ENCODE peak calls at places on chromosomes 1 and 21, in eight cellular contexts. K is endothelial cell, E is AG04450, F is GM12878, T is psoas muscle, Y is heart right ventricle, D is colonic mucosa, O is mesothelial cell of epicardium. N is an unnamed sample.

GRCh38 chr1:246978281-246978680 is 29.6 kb downstream of the ZNF695 start:
- DNase-seq in K (no peak), E (no peak), F (no peak), T (no peak), Y (no peak), D (no peak), O (no peak), N (no peak)

GRCh38 chr1:55931272-55931940 is 648.0 kb downstream of the PLPP3 start:
- DNase-seq in K (no peak), E (no peak), F (no peak), T (no peak), Y (no peak), D (no peak), O (no peak), N (peak)

GRCh38 chr1:199700551-199700950 is 327.0 kb upstream of the NR5A2 start:
- DNase-seq in K (no peak), E (no peak), F (no peak), T (no peak), Y (no peak), D (no peak), O (no peak), N (no peak)

GRCh38 chr1:232344791-232345399 is 285.0 kb downstream of the SIPA1L2 start:
- DNase-seq in K (no peak), E (no peak), F (no peak), T (no peak), Y (no peak), D (no peak), O (no peak), N (no peak)

GRCh38 chr1:42838482-42839190 is 7.8 kb upstream of the ZNF691 start:
- DNase-seq in K (no peak), E (no peak), F (no peak), T (no peak), Y (no peak), D (no peak), O (no peak), N (no peak)

GRCh38 chr1:160862151-160863061 is at the start of gene CD244:
- DNase-seq in K (no peak), E (no peak), F (peak), T (no peak), Y (peak), D (no peak), O (no peak), N (no peak)

GRCh38 chr1:156667610-156667967 is 9.6 kb downstream of the NES start:
- DNase-seq in K (no peak), E (no peak), F (no peak), T (peak), Y (no peak), D (no peak), O (no peak), N (no peak)

GRCh38 chr1:147808025-147808424 is 47.6 kb upstream of the GJA5 start:
- DNase-seq in K (peak), E (no peak), F (no peak), T (no peak), Y (no peak), D (no peak), O (no peak), N (peak)

GRCh38 chr1:48859429-48859828 is 82.7 kb upstream of the BEND5 start:
- DNase-seq in K (no peak), E (no peak), F (no peak), T (no peak), Y (no peak), D (no peak), O (no peak), N (peak)

GRCh38 chr1:177913762-177914540 is 55.9 kb downstream of the SEC16B start:
- DNase-seq in K (peak), E (peak), F (no peak), T (no peak), Y (no peak), D (peak), O (no peak), N (peak)

GRCh38 chr1:236287757-236288619 is 6.2 kb upstream of the ERO1B start:
- DNase-seq in K (no peak), E (no peak), F (no peak), T (no peak), Y (no peak), D (no peak), O (no peak), N (peak)

GRCh38 chr1:28313710-28314510 is 14.9 kb upstream of the MED18 start:
- DNase-seq in K (no peak), E (peak), F (no peak), T (peak), Y (no peak), D (peak), O (no peak), N (peak)

GRCh38 chr1:97461782-97462181 is 459.1 kb downstream of the DPYD start:
- DNase-seq in K (no peak), E (no peak), F (peak), T (no peak), Y (no peak), D (no peak), O (no peak), N (no peak)

GRCh38 chr1:2560299-2561073 is 4.3 kb downstream of the TNFRSF14 start:
- DNase-seq in K (no peak), E (no peak), F (no peak), T (no peak), Y (no peak), D (no peak), O (no peak), N (no peak)

GRCh38 chr1:115692224-115692623 is 50.5 kb downstream of the VANGL1 start:
- DNase-seq in K (no peak), E (no peak), F (no peak), T (no peak), Y (peak), D (no peak), O (no peak), N (no peak)

GRCh38 chr1:231020139-231020601 is 19.9 kb downstream of the FAM89A start:
- DNase-seq in K (no peak), E (no peak), F (no peak), T (no peak), Y (no peak), D (no peak), O (no peak), N (no peak)

GRCh38 chr21:14528815-14529214 is 17.3 kb downstream of the SAMSN1 start:
- DNase-seq in K (no peak), E (no peak), F (no peak), T (no peak), Y (no peak), D (no peak), O (no peak), N (no peak)

GRCh38 chr1:66182551-66183178 is 351.3 kb upstream of the SGIP1 start:
- DNase-seq in K (no peak), E (peak), F (no peak), T (no peak), Y (no peak), D (no peak), O (no peak), N (peak)

GRCh38 chr1:197798492-197798891 is 23.2 kb upstream of the DENND1B start:
- DNase-seq in K (no peak), E (no peak), F (no peak), T (no peak), Y (no peak), D (no peak), O (no peak), N (no peak)

GRCh38 chr1:223225481-223225880 is 82.4 kb upstream of the TLR5 start:
- DNase-seq in K (no peak), E (no peak), F (no peak), T (no peak), Y (no peak), D (no peak), O (no peak), N (no peak)

GRCh38 chr21:42649122-42650032 is 4.0 kb upstream of the PDE9A start:
- DNase-seq in K (no peak), E (no peak), F (no peak), T (peak), Y (no peak), D (no peak), O (no peak), N (no peak)

GRCh38 chr1:81920245-81920740 is 119.6 kb downstream of the ADGRL2 start:
- DNase-seq in K (peak), E (peak), F (no peak), T (peak), Y (peak), D (no peak), O (no peak), N (peak)

GRCh38 chr1:8116892-8117262 is 90.8 kb upstream of the ERRFI1 start:
- DNase-seq in K (no peak), E (peak), F (no peak), T (peak), Y (peak), D (no peak), O (no peak), N (peak)

GRCh38 chr1:156625436-156626078 is 6.3 kb downstream of the HAPLN2 start:
- DNase-seq in K (peak), E (no peak), F (no peak), T (peak), Y (peak), D (peak), O (no peak), N (peak)

GRCh38 chr1:246131095-246131494 is 376.0 kb downstream of the SMYD3 start:
- DNase-seq in K (no peak), E (no peak), F (no peak), T (no peak), Y (no peak), D (no peak), O (no peak), N (no peak)

GRCh38 chr1:27026621-27027574 is 14.2 kb upstream of the TENT5B start:
- DNase-seq in K (peak), E (no peak), F (no peak), T (peak), Y (peak), D (peak), O (no peak), N (peak)

GRCh38 chr21:46295996-46296752 is 10.0 kb downstream of the YBEY start:
- DNase-seq in K (no peak), E (no peak), F (no peak), T (peak), Y (peak), D (peak), O (no peak), N (peak)

GRCh38 chr1:201279313-201279712 is 4.0 kb upstream of the PKP1 start:
- DNase-seq in K (no peak), E (no peak), F (no peak), T (peak), Y (no peak), D (no peak), O (no peak), N (peak)

GRCh38 chr1:211897011-211897410 is 66.4 kb upstream of the LPGAT1 start:
- DNase-seq in K (no peak), E (no peak), F (no peak), T (no peak), Y (no peak), D (no peak), O (no peak), N (no peak)

GRCh38 chr1:167658574-167659328 is 28.7 kb downstream of the RCSD1 start:
- DNase-seq in K (no peak), E (no peak), F (no peak), T (no peak), Y (no peak), D (no peak), O (no peak), N (no peak)

GRCh38 chr1:81670286-81670685 is 130.4 kb upstream of the ADGRL2 start:
- DNase-seq in K (no peak), E (peak), F (no peak), T (no peak), Y (peak), D (peak), O (peak), N (peak)

GRCh38 chr1:68128157-68128556 is 77.7 kb upstream of the DIRAS3 start:
- DNase-seq in K (no peak), E (no peak), F (peak), T (no peak), Y (no peak), D (no peak), O (no peak), N (peak)

GRCh38 chr1:36089393-36090121 is 865 bp downstream of the ADPRS start:
- DNase-seq in K (no peak), E (peak), F (peak), T (no peak), Y (no peak), D (no peak), O (no peak), N (peak)

GRCh38 chr1:23344987-23345472 is 946 bp upstream of the HNRNPR start:
- DNase-seq in K (no peak), E (no peak), F (no peak), T (no peak), Y (no peak), D (peak), O (no peak), N (no peak)

GRCh38 chr1:54798769-54799641 is 2.1 kb downstream of the TTC22 start:
- DNase-seq in K (no peak), E (no peak), F (peak), T (peak), Y (no peak), D (peak), O (no peak), N (peak)

GRCh38 chr1:117060441-117061317 is 553 bp downstream of the TTF2 start:
- DNase-seq in K (peak), E (no peak), F (peak), T (no peak), Y (no peak), D (peak), O (no peak), N (peak)

GRCh38 chr1:63497577-63497976 is 25.4 kb downstream of the ITGB3BP start:
- DNase-seq in K (no peak), E (no peak), F (no peak), T (no peak), Y (no peak), D (no peak), O (no peak), N (no peak)

GRCh38 chr1:96185181-96185580 is 536.4 kb upstream of the PTBP2 start:
- DNase-seq in K (no peak), E (no peak), F (no peak), T (no peak), Y (no peak), D (no peak), O (no peak), N (no peak)

GRCh38 chr1:203182377-203182927 is 4.1 kb downstream of the CHI3L1 start:
- DNase-seq in K (no peak), E (no peak), F (no peak), T (no peak), Y (no peak), D (no peak), O (no peak), N (no peak)

DNA sequence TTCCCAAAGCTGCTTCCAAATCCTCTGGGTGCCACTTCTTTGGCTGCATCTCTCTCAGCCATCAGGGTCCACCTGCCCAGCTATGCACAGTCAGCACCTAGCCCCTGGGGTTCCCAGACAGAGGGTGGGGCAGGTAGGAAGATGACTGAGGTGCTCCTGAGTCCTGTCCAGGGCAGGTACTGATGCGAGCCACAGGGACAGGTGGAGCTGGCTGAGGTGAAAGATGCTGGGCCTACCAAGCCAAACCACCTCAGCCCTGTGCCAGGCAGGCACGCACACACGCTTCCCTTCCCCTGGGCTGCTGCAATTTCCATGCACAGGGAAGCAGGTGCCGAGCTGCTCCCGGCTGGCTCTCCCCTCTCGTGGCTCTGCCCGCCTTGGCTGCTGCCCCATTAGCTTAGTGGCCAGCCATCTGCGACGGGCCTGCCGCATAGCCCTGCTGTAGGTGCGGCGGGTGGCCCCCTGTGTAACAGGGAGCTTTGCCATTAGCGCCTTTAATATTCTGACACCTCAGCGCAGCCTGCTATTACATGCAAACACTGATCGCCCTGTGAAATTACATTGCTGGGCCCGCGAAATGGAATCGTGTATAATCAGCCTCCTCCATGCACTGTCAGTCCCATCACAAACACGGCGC is 38.8 kb downstream of the DMAP1 start:
- DNase-seq in K (no peak), E (no peak), F (no peak), T (no peak), Y (no peak), D (no peak), O (no peak), N (no peak)
- TF ChIP-seq CTCF in K (no peak), E (no peak), F (no peak), T (no peak), Y (no peak), D (no peak), O (no peak), N (no peak)

DNA sequence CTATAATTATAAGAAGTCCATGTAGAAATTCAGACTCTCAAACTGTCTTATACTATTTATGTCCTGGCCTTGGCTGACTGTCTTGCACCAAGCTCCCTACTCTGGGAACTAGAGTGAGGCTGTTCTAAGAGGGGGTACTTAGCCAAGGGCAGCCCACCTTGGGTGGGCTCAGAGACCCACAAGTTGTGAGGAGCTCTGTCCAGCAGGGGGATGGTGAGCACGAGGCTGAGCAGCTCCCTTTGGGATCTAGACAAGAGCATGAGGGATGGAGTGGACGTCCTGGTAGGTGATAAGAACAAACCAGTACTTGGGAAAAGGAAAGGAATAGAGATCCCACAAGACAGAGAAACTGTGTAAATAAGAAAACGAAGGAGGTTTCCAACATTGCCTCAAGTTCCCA is 127.1 kb upstream of the SLC44A3 start:
- DNase-seq in K (no peak), E (no peak), F (no peak), T (no peak), Y (no peak), D (no peak), O (no peak), N (no peak)
- TF ChIP-seq CTCF in K (peak), E (no peak), F (no peak), T (no peak), Y (no peak), D (no peak), O (no peak), N (no peak)

GRCh38 chr1:166164995-166165660 is 1.7 kb downstream of the FAM78B start:
- DNase-seq in K (peak), E (no peak), F (no peak), T (peak), Y (peak), D (peak), O (no peak), N (peak)
- TF ChIP-seq CTCF in K (peak), E (peak), F (peak), T (peak), Y (peak), D (peak), O (no peak), N (peak)

GRCh38 chr21:31665397-31665796 is 5.9 kb downstream of the SOD1 start:
- DNase-seq in K (peak), E (no peak), F (no peak), T (no peak), Y (no peak), D (no peak), O (no peak), N (no peak)
- TF ChIP-seq CTCF in K (no peak), E (no peak), F (no peak), T (no peak), Y (no peak), D (no peak), O (no peak), N (no peak)

GRCh38 chr21:31514598-31514997 is 144.9 kb upstream of the SOD1 start:
- DNase-seq in K (peak), E (no peak), F (no peak), T (no peak), Y (no peak), D (no peak), O (no peak), N (no peak)
- TF ChIP-seq CTCF in K (no peak), E (no peak), F (no peak), T (no peak), Y (no peak), D (no peak), O (no peak), N (no peak)

N was measured in AG10803.